ENCODE peak calls at places on chromosomes 2 and 18, in five cellular contexts. S is lower lobe of right lung, Z is GM12865, K is HCT116, Q is uterus. G is an unnamed sample.

GRCh38 chr2:38245114-38245641 is 131.9 kb downstream of the ATL2 start:
- DNase-seq in K (no peak), S (no peak), Q (no peak), Z (peak), G (no peak)

GRCh38 chr2:229873123-229873581 is 48.7 kb downstream of the TRIP12 start:
- DNase-seq in Q (no peak), Z (no peak), K (no peak), S (no peak), G (no peak)

GRCh38 chr2:226115102-226115831 is 684.4 kb downstream of the IRS1 start:
- DNase-seq in Q (no peak), Z (no peak), K (peak), S (no peak), G (no peak)

GRCh38 chr18:43751203-43751602 is 473.9 kb upstream of the SYT4 start:
- DNase-seq in S (no peak), Z (no peak), K (no peak), Q (no peak), G (no peak)

GRCh38 chr2:150466770-150467640 is 20.5 kb downstream of the RND3 start:
- DNase-seq in K (no peak), Q (no peak), S (no peak), Z (no peak), G (no peak)

GRCh38 chr2:225867071-225867470 is 467.6 kb downstream of the NYAP2 start:
- DNase-seq in K (no peak), Z (no peak), S (no peak), Q (no peak), G (no peak)

GRCh38 chr2:234676109-234676858 is 179.4 kb upstream of the ARL4C start:
- DNase-seq in K (no peak), Q (no peak), Z (no peak), S (no peak), G (no peak)

GRCh38 chr2:133040175-133040574 is 370.2 kb upstream of the LYPD1 start:
- DNase-seq in Z (no peak), K (no peak), Q (no peak), S (no peak), G (no peak)

DNA sequence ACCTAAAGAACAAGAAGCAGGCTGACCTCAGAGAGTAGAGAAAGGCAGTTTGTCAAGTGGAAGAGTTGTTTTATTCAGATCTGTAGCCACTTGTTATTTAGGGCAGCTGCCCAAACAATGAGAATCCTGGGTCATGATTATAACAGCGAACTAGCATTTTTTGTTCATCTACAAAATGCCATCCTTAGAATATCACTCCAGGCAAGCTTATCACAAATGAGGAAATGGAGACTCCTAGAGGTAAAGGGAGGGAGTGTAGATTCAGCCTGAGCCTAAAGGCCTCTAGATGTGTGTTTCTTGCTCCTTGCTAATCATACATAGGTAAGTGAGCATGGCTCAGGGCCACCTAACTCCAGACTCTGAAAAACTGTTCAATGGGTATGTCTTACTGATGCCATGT is 126.1 kb downstream of the HNMT start:
- DNase-seq in K (peak), S (no peak), Z (peak), Q (no peak), G (no peak)
- TF ChIP-seq CTCF in K (peak), S (peak), Z (peak), Q (peak), G (peak)

GRCh38 chr18:36942264-36942663 is 113.3 kb downstream of the KIAA1328 start:
- DNase-seq in S (no peak), Z (peak), Q (no peak), K (peak), G (no peak)
- TF ChIP-seq CTCF in S (peak), Z (peak), Q (no peak), K (peak), G (peak)

GRCh38 chr2:241482556-241482955 is 25.8 kb downstream of the STK25 start:
- DNase-seq in S (no peak), Z (no peak), K (no peak), Q (no peak), G (no peak)

GRCh38 chr2:241482126-241482525 is 26.3 kb downstream of the STK25 start:
- DNase-seq in S (no peak), Q (no peak), K (no peak), Z (no peak), G (no peak)

GRCh38 chr2:241479026-241479898 is 29.1 kb downstream of the STK25 start:
- DNase-seq in S (no peak), K (no peak), Z (no peak), Q (no peak), G (no peak)

GRCh38 chr2:241483305-241483704 is 25.1 kb downstream of the STK25 start:
- DNase-seq in Q (no peak), S (no peak), K (no peak), Z (no peak), G (no peak)

DNA sequence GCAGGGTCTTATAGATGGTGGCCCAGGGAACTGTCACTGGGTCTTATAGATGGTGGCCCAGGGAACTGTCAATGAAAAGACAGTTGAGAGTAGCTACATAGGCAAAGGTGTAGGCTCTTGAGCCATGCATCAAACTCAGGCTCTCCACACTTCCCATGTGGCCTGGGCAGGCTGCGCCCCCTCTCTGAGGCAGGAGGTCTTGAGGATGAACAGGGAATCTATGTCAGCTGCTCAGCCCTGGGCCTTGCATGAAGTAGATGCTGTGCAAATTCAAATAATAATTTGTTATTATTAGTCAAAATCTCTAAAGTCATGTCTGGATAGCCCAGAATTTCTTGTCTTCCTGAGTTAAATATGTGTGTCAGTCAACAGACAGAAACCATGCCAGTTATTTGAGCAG is 26.7 kb downstream of the STK25 start:
- DNase-seq in S (no peak), Z (no peak), K (no peak), Q (no peak), G (no peak)
- TF ChIP-seq CTCF in S (no peak), Z (no peak), K (no peak), Q (no peak), G (no peak)

GRCh38 chr2:43227830-43228280 is 1.4 kb upstream of the ZFP36L2 start:
- DNase-seq in S (no peak), K (no peak), Z (no peak), Q (no peak), G (no peak)
- TF ChIP-seq CTCF in S (peak), K (no peak), Z (no peak), Q (no peak), G (no peak)

GRCh38 chr2:219495531-219496122 is 3.1 kb upstream of the GMPPA start:
- DNase-seq in Q (peak), K (peak), Z (peak), S (no peak), G (no peak)
- TF ChIP-seq CTCF in Q (peak), K (no peak), Z (peak), S (peak), G (peak)

DNA sequence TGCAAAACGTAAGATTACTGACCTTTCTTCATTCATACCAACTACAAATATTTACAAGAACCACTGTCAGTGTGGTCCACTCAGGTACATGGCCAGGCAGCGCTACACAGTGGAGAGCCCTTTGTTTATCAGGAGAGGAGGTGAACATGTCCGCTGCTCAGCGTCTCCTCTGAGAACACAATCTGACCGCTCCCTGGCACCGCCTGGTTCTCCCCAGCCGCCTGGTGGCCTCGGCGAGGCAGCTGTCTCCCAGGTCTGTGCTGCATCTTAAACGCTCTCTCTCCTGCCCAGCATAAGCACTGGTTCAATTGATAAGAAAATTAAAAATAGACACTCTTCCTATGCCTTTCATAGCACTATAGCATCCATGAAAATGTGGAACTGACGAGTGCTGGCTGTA is 146.8 kb upstream of the PXDN start:
- DNase-seq in Z (no peak), S (no peak), K (no peak), Q (no peak), G (peak)
- TF ChIP-seq CTCF in Z (no peak), S (no peak), K (no peak), Q (no peak), G (no peak)

DNA sequence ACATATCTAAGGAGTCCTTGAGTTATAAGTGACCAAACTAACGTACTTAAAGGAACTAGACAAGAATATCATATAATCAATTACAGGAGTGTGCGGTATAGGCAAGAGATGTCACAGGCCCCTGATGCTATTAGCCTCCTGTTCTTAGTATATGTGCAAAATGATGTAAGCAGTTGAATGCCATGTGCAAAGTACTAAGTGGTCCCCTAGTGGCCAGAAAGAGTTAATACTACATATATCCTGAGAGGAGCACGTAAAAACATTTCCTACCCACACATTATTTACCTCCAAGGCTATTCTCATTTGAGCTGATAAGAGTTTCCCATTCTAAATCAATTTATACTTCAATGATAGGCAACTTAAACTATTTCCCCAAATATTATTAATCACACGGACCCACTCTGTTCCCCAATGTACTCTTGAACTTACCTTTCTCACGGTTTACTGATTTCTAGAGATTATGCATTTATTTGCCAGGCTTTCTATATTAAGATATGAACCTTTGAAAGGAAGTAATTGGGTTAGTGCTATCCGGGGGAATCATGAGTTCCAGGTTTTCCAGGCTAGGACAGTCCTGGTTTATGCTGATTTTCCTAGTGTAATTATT is 158.0 kb upstream of the KLHL14 start:
- DNase-seq in Q (no peak), K (peak), Z (peak), S (no peak), G (no peak)
- TF ChIP-seq CTCF in Q (no peak), K (no peak), Z (peak), S (peak), G (peak)